ENCODE peak calls at places on chromosome 18, in seven cellular contexts. N, B, P, I, R, V and H are unnamed samples.

GRCh38 chr18:5029622-5030021 is 167.4 kb downstream of the AKAIN1 start:
- DNase-seq in N (no peak), B (no peak), P (no peak), I (no peak), R (no peak), V (no peak), H (no peak)

GRCh38 chr18:9081940-9082339 is 20.6 kb upstream of the NDUFV2 start:
- DNase-seq in N (no peak), B (no peak), P (no peak), I (no peak), R (no peak), V (no peak), H (no peak)

GRCh38 chr18:8469793-8470192 is 139.4 kb upstream of the RAB12 start:
- DNase-seq in N (no peak), B (no peak), P (no peak), I (peak), R (peak), V (peak), H (no peak)

GRCh38 chr18:43952398-43952797 is 675.1 kb upstream of the SYT4 start:
- DNase-seq in N (no peak), B (no peak), P (no peak), I (no peak), R (no peak), V (no peak), H (no peak)

GRCh38 chr18:26655010-26655613 is 106.8 kb upstream of the KCTD1 start:
- DNase-seq in N (no peak), B (no peak), P (no peak), I (no peak), R (no peak), V (no peak), H (no peak)

GRCh38 chr18:58455318-58455950 is 173.5 kb downstream of the ALPK2 start:
- DNase-seq in N (no peak), B (no peak), P (no peak), I (no peak), R (no peak), V (no peak), H (no peak)

GRCh38 chr18:75874401-75875093 is 447.0 kb upstream of the SMIM21 start:
- DNase-seq in N (no peak), B (no peak), P (no peak), I (no peak), R (peak), V (no peak), H (no peak)

GRCh38 chr18:74171910-74172606 is 23.7 kb downstream of the TIMM21 start:
- DNase-seq in N (no peak), B (no peak), P (no peak), I (no peak), R (no peak), V (no peak), H (no peak)

GRCh38 chr18:22547807-22548561 is 130.3 kb upstream of the CTAGE1 start:
- DNase-seq in N (no peak), B (no peak), P (no peak), I (no peak), R (no peak), V (peak), H (no peak)

GRCh38 chr18:68438983-68439382 is 275.9 kb downstream of the TMX3 start:
- DNase-seq in N (no peak), B (no peak), P (no peak), I (no peak), R (no peak), V (peak), H (no peak)

GRCh38 chr18:22391571-22392359 is 25.9 kb downstream of the CTAGE1 start:
- DNase-seq in N (no peak), B (no peak), P (no peak), I (peak), R (no peak), V (peak), H (peak)